ENCODE peak calls at places on chromosomes 1 and 21, in nine cellular contexts. A is tibial nerve, B is cardiac muscle cell, M is HCT116, W is mammary epithelial cell, T is Peyer's patch, G is astrocyte, U is GM12878, X is heart right ventricle. L is an unnamed sample.

GRCh38 chr1:183443025-183443424 is 24.8 kb upstream of the NMNAT2 start:
- DNase-seq in A (no peak), B (peak; percentile 11), M (no peak), W (no peak), T (no peak), G (peak; percentile 2), U (no peak), X (no peak), L (no peak)

GRCh38 chr1:154253671-154254070 is 18.8 kb upstream of the HAX1 start:
- DNase-seq in A (no peak), B (no peak), M (no peak), W (no peak), T (no peak), G (no peak), U (no peak), X (no peak), L (no peak)

GRCh38 chr1:90718411-90719320 is 1.6 kb upstream of the BARHL2 start:
- DNase-seq in A (no peak), B (no peak), M (no peak), W (no peak), T (no peak), G (no peak), U (no peak), X (no peak), L (no peak)

GRCh38 chr1:218488531-218488930 is 143.4 kb downstream of the TGFB2 start:
- DNase-seq in A (no peak), B (no peak), M (no peak), W (no peak), T (no peak), G (no peak), U (no peak), X (no peak), L (no peak)

GRCh38 chr1:30637183-30637969 is 86.0 kb downstream of the MATN1 start:
- DNase-seq in A (no peak), B (no peak), M (no peak), W (no peak), T (peak; percentile 21), G (no peak), U (no peak), X (no peak), L (no peak)

GRCh38 chr1:222252788-222253187 is 295.1 kb downstream of the HHIPL2 start:
- DNase-seq in A (no peak), B (no peak), M (no peak), W (no peak), T (no peak), G (no peak), U (no peak), X (no peak), L (no peak)

GRCh38 chr1:28507247-28507645 is 1.4 kb downstream of the RCC1 start:
- DNase-seq in A (no peak), B (peak; percentile 46), M (no peak), W (no peak), T (no peak), G (no peak), U (no peak), X (no peak), L (peak; percentile 32)

GRCh38 chr21:30444204-30444603 is 4.1 kb downstream of the KRTAP15-1 start:
- DNase-seq in A (no peak), B (no peak), M (no peak), W (no peak), T (no peak), G (no peak), U (no peak), X (no peak), L (no peak)

GRCh38 chr1:153933955-153934354 is 11.2 kb upstream of the GATAD2B start:
- DNase-seq in A (no peak), B (no peak), M (no peak), W (no peak), T (no peak), G (no peak), U (no peak), X (no peak), L (no peak)

GRCh38 chr1:247362074-247362597 is 30.5 kb upstream of the ZNF496 start:
- DNase-seq in A (no peak), B (no peak), M (no peak), W (no peak), T (no peak), G (no peak), U (no peak), X (no peak), L (no peak)

GRCh38 chr1:240487493-240487892 is 124.5 kb downstream of the GREM2 start:
- DNase-seq in A (no peak), B (no peak), M (no peak), W (no peak), T (no peak), G (no peak), U (no peak), X (no peak), L (no peak)

DNA sequence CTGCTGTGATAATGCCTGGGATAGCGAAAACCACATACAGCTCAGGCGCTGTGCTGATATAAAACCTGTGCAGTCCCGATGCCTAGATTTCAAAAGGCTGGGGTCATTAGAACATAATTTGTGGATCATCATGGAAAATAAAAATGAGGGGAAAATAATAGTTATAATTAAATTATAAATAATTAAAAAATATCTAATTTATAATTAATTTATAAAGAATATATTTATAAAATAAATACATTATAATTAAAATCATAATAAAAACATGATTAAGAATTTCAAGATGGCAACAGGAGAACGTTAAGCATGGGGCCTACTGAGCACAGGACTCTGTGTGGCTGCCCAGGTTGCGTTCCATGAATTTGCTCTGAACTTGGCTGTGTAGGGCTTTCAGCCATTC is 53.9 kb downstream of the C21orf91 start:
- DNase-seq in A (no peak), B (no peak), M (no peak), W (no peak), T (no peak), G (no peak), U (no peak), X (no peak), L (no peak)
- H3K27ac ChIP-seq in A (no peak overlapping the region), B (no peak overlapping the region), M (no peak overlapping the region), W (no peak overlapping the region), T (no peak overlapping the region), G (no peak overlapping the region), U (no peak overlapping the region), X (no peak overlapping the region), L (no peak overlapping the region)

DNA sequence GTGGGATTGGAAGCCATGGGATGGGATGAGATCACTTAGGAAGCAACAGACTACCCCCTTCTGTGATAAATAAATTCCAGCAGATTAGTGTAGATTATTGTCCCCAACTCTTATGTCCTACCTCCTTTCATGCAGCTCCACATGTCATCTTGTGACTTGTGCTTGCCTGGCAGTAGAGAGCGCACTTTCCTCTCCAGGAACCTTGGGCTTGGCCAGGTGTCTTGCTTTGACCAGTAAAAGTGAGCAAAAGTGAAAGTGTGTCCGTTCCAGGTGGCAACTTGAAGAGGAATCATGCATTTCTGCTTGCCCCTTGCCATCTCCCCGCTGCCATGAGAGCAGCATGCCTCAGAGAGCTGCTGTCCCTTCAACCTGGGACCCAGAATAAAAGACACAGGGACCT is 122.9 kb upstream of the ERG start:
- DNase-seq in A (no peak), B (no peak), M (no peak), W (no peak), T (no peak), G (no peak), U (no peak), X (no peak), L (no peak)
- TF ChIP-seq CTCF in A (no peak), B (no peak), M (no peak), W (peak; percentile 20), T (peak; percentile 42), G (no peak), U (no peak), X (no peak), L (no peak)

GRCh38 chr1:37850352-37850955 is 8.9 kb downstream of the MTF1 start:
- DNase-seq in A (no peak), B (peak; percentile 28), M (no peak), W (peak; percentile 38), T (no peak), G (no peak), U (no peak), X (no peak), L (no peak)

GRCh38 chr1:37853157-37853556 is 6.2 kb downstream of the MTF1 start:
- DNase-seq in A (no peak), B (no peak), M (no peak), W (no peak), T (no peak), G (no peak), U (no peak), X (no peak), L (no peak)

GRCh38 chr1:37849480-37849879 is 9.9 kb downstream of the MTF1 start:
- DNase-seq in A (no peak), B (no peak), M (no peak), W (no peak), T (no peak), G (no peak), U (no peak), X (no peak), L (no peak)

GRCh38 chr1:37851271-37851670 is 8.1 kb downstream of the MTF1 start:
- DNase-seq in A (no peak), B (no peak), M (no peak), W (no peak), T (no peak), G (no peak), U (no peak), X (no peak), L (no peak)

GRCh38 chr1:37851782-37852210 is 7.6 kb downstream of the MTF1 start:
- DNase-seq in A (no peak), B (peak; percentile 22), M (no peak), W (no peak), T (no peak), G (no peak), U (peak; percentile 11), X (no peak), L (no peak)
- H3K4me1 ChIP-seq in A (peaks cover 15% of the 10 kb centered on the region), B (no peaks in the 10 kb centered on the region), M (no peaks in the 10 kb centered on the region), W (no peaks in the 10 kb centered on the region), T (no peaks in the 10 kb centered on the region), G (no peaks in the 10 kb centered on the region), U (peaks cover 10% of the 10 kb centered on the region), X (peaks cover 54% of the 10 kb centered on the region), L (peaks cover 5% of the 10 kb centered on the region)

GRCh38 chr1:23728997-23729390 is 14.3 kb upstream of the ELOA start:
- DNase-seq in A (no peak), B (no peak), M (no peak), W (no peak), T (no peak), G (no peak), U (no peak), X (no peak), L (no peak)

GRCh38 chr1:23727362-23727811 is 15.9 kb upstream of the ELOA start:
- DNase-seq in A (peak; percentile 60), B (peak; percentile 97), M (no peak), W (no peak), T (no peak), G (no peak), U (no peak), X (peak; percentile 63), L (no peak)

GRCh38 chr1:23732363-23733224 is 10.7 kb upstream of the ELOA start:
- DNase-seq in A (no peak), B (peak; percentile 33), M (no peak), W (peak; percentile 37), T (no peak), G (peak; percentile 14), U (no peak), X (no peak), L (peak; percentile 19)

GRCh38 chr1:23722652-23723051 is 20.6 kb upstream of the ELOA start:
- DNase-seq in A (no peak), B (no peak), M (no peak), W (no peak), T (no peak), G (no peak), U (no peak), X (no peak), L (no peak)

DNA sequence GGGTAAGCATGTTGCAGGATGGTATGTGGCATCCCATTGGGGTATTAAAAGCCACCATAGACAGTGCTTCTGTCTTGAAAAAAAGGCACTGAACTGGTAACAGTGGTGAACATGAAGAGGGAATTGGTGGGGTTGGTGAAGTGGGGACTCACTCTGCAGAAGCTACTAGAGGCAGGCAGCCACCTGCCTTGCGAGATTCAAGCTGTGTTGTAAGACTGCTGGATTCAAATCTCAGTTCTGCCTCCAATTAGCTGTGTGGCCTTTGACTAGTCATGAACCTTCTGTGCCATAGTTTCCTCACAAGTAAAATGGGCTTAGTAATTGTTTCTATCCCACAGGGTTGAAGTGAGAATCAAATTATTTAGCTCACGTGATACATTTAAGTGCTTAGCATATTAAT is 16.6 kb upstream of the ELOA start:
- DNase-seq in A (no peak), B (peak; percentile 12), M (no peak), W (no peak), T (no peak), G (no peak), U (no peak), X (no peak), L (no peak)
- H3K27ac ChIP-seq in A (no peak overlapping the region), B (no peak overlapping the region), M (no peak overlapping the region), W (no peak overlapping the region), T (peak overlapping the region; percentile 37), G (no peak overlapping the region), U (peak overlapping the region; percentile 91), X (no peak overlapping the region), L (no peak overlapping the region)

L was measured in foreskin keratinocyte.